ENCODE peak calls at places on chromosome 13, in ten cellular contexts. One of them, this sample, is unnamed.

GRCh38 chr13:110305949-110306339 is 1.0 kb downstream of the COL4A1 start:
- DNase-seq in NCI-H446: no peak
- DNase-seq in naive thymus-derived CD4-positive, alpha-beta T cell: no peak
- DNase-seq in SK-N-SH: no peak
- DNase-seq in GF-D8: no peak
- DNase-seq in stimulated activated CD8-positive, alpha-beta memory T cell treated with anti-CD3 and anti-CD28 coated beads, Interleukin-4, amount 100 ng/mL, for 4 hours: no peak
- DNase-seq in AG04449: no peak
- DNase-seq in amygdala: no peak
- DNase-seq in ELF-1: no peak
- DNase-seq in OCI-M1: no peak
- DNase-seq in this sample: no peak

GRCh38 chr13:68099616-68100015 is 869.5 kb upstream of the PCDH9 start:
- DNase-seq in SK-N-SH: no peak
- DNase-seq in NCI-H446: no peak
- DNase-seq in GF-D8: no peak
- DNase-seq in amygdala: no peak
- DNase-seq in ELF-1: no peak
- DNase-seq in naive thymus-derived CD4-positive, alpha-beta T cell: no peak
- DNase-seq in AG04449: no peak
- DNase-seq in stimulated activated CD8-positive, alpha-beta memory T cell treated with anti-CD3 and anti-CD28 coated beads, Interleukin-4, amount 100 ng/mL, for 4 hours: no peak
- DNase-seq in OCI-M1: peak
- DNase-seq in this sample: no peak

GRCh38 chr13:93727301-93728141 is 500.9 kb downstream of the GPC6 start:
- DNase-seq in NCI-H446: no peak
- DNase-seq in AG04449: no peak
- DNase-seq in OCI-M1: no peak
- DNase-seq in naive thymus-derived CD4-positive, alpha-beta T cell: no peak
- DNase-seq in stimulated activated CD8-positive, alpha-beta memory T cell treated with anti-CD3 and anti-CD28 coated beads, Interleukin-4, amount 100 ng/mL, for 4 hours: no peak
- DNase-seq in ELF-1: no peak
- DNase-seq in SK-N-SH: no peak
- DNase-seq in GF-D8: no peak
- DNase-seq in amygdala: no peak
- DNase-seq in this sample: no peak

GRCh38 chr13:45782327-45783045 is 69.1 kb downstream of the SIAH3 start:
- DNase-seq in AG04449: no peak
- DNase-seq in amygdala: no peak
- DNase-seq in GF-D8: no peak
- DNase-seq in SK-N-SH: no peak
- DNase-seq in stimulated activated CD8-positive, alpha-beta memory T cell treated with anti-CD3 and anti-CD28 coated beads, Interleukin-4, amount 100 ng/mL, for 4 hours: no peak
- DNase-seq in naive thymus-derived CD4-positive, alpha-beta T cell: no peak
- DNase-seq in ELF-1: no peak
- DNase-seq in OCI-M1: peak
- DNase-seq in NCI-H446: no peak
- DNase-seq in this sample: peak

GRCh38 chr13:47418206-47418920 is 521.5 kb upstream of the HTR2A start:
- DNase-seq in naive thymus-derived CD4-positive, alpha-beta T cell: no peak
- DNase-seq in SK-N-SH: no peak
- DNase-seq in NCI-H446: no peak
- DNase-seq in stimulated activated CD8-positive, alpha-beta memory T cell treated with anti-CD3 and anti-CD28 coated beads, Interleukin-4, amount 100 ng/mL, for 4 hours: no peak
- DNase-seq in amygdala: no peak
- DNase-seq in OCI-M1: no peak
- DNase-seq in AG04449: no peak
- DNase-seq in GF-D8: no peak
- DNase-seq in ELF-1: no peak
- DNase-seq in this sample: no peak

GRCh38 chr13:49086711-49087110 is 111.0 kb downstream of the FNDC3A start:
- DNase-seq in OCI-M1: no peak
- DNase-seq in SK-N-SH: no peak
- DNase-seq in AG04449: peak
- DNase-seq in stimulated activated CD8-positive, alpha-beta memory T cell treated with anti-CD3 and anti-CD28 coated beads, Interleukin-4, amount 100 ng/mL, for 4 hours: no peak
- DNase-seq in amygdala: no peak
- DNase-seq in ELF-1: no peak
- DNase-seq in NCI-H446: no peak
- DNase-seq in GF-D8: no peak
- DNase-seq in naive thymus-derived CD4-positive, alpha-beta T cell: no peak
- DNase-seq in this sample: no peak

GRCh38 chr13:110374644-110375370 is 67.7 kb downstream of the COL4A2 start:
- DNase-seq in GF-D8: no peak
- DNase-seq in NCI-H446: no peak
- DNase-seq in naive thymus-derived CD4-positive, alpha-beta T cell: no peak
- DNase-seq in SK-N-SH: no peak
- DNase-seq in OCI-M1: no peak
- DNase-seq in amygdala: no peak
- DNase-seq in AG04449: no peak
- DNase-seq in stimulated activated CD8-positive, alpha-beta memory T cell treated with anti-CD3 and anti-CD28 coated beads, Interleukin-4, amount 100 ng/mL, for 4 hours: no peak
- DNase-seq in ELF-1: no peak
- DNase-seq in this sample: no peak

GRCh38 chr13:110403721-110404120 is 96.6 kb downstream of the COL4A2 start:
- DNase-seq in amygdala: no peak
- DNase-seq in SK-N-SH: no peak
- DNase-seq in AG04449: no peak
- DNase-seq in naive thymus-derived CD4-positive, alpha-beta T cell: no peak
- DNase-seq in ELF-1: no peak
- DNase-seq in stimulated activated CD8-positive, alpha-beta memory T cell treated with anti-CD3 and anti-CD28 coated beads, Interleukin-4, amount 100 ng/mL, for 4 hours: no peak
- DNase-seq in OCI-M1: no peak
- DNase-seq in GF-D8: no peak
- DNase-seq in NCI-H446: no peak
- DNase-seq in this sample: no peak

GRCh38 chr13:39317284-39317683 is 279.0 kb downstream of the NHLRC3 start:
- DNase-seq in NCI-H446: peak
- DNase-seq in stimulated activated CD8-positive, alpha-beta memory T cell treated with anti-CD3 and anti-CD28 coated beads, Interleukin-4, amount 100 ng/mL, for 4 hours: no peak
- DNase-seq in AG04449: no peak
- DNase-seq in OCI-M1: no peak
- DNase-seq in ELF-1: no peak
- DNase-seq in GF-D8: no peak
- DNase-seq in SK-N-SH: no peak
- DNase-seq in naive thymus-derived CD4-positive, alpha-beta T cell: no peak
- DNase-seq in amygdala: no peak
- DNase-seq in this sample: no peak

GRCh38 chr13:37657134-37657533 is 58.6 kb upstream of the POSTN start:
- DNase-seq in NCI-H446: no peak
- DNase-seq in ELF-1: no peak
- DNase-seq in GF-D8: no peak
- DNase-seq in amygdala: no peak
- DNase-seq in AG04449: no peak
- DNase-seq in OCI-M1: no peak
- DNase-seq in stimulated activated CD8-positive, alpha-beta memory T cell treated with anti-CD3 and anti-CD28 coated beads, Interleukin-4, amount 100 ng/mL, for 4 hours: no peak
- DNase-seq in naive thymus-derived CD4-positive, alpha-beta T cell: no peak
- DNase-seq in SK-N-SH: no peak
- DNase-seq in this sample: no peak

GRCh38 chr13:24161010-24161775 is 673 bp downstream of the SPATA13 start:
- DNase-seq in stimulated activated CD8-positive, alpha-beta memory T cell treated with anti-CD3 and anti-CD28 coated beads, Interleukin-4, amount 100 ng/mL, for 4 hours: peak
- DNase-seq in OCI-M1: peak
- DNase-seq in amygdala: no peak
- DNase-seq in ELF-1: no peak
- DNase-seq in SK-N-SH: peak
- DNase-seq in GF-D8: no peak
- DNase-seq in naive thymus-derived CD4-positive, alpha-beta T cell: peak
- DNase-seq in NCI-H446: no peak
- DNase-seq in AG04449: no peak
- DNase-seq in this sample: peak

GRCh38 chr13:69769637-69770036 is 338.0 kb upstream of the ATXN8OS start:
- DNase-seq in SK-N-SH: no peak
- DNase-seq in GF-D8: no peak
- DNase-seq in NCI-H446: no peak
- DNase-seq in amygdala: no peak
- DNase-seq in naive thymus-derived CD4-positive, alpha-beta T cell: no peak
- DNase-seq in AG04449: no peak
- DNase-seq in OCI-M1: peak
- DNase-seq in stimulated activated CD8-positive, alpha-beta memory T cell treated with anti-CD3 and anti-CD28 coated beads, Interleukin-4, amount 100 ng/mL, for 4 hours: no peak
- DNase-seq in ELF-1: peak
- DNase-seq in this sample: no peak

GRCh38 chr13:74930402-74931165 is 551.4 kb downstream of the TBC1D4 start:
- DNase-seq in NCI-H446: peak
- DNase-seq in amygdala: no peak
- DNase-seq in GF-D8: no peak
- DNase-seq in OCI-M1: peak
- DNase-seq in stimulated activated CD8-positive, alpha-beta memory T cell treated with anti-CD3 and anti-CD28 coated beads, Interleukin-4, amount 100 ng/mL, for 4 hours: no peak
- DNase-seq in SK-N-SH: no peak
- DNase-seq in naive thymus-derived CD4-positive, alpha-beta T cell: no peak
- DNase-seq in AG04449: peak
- DNase-seq in ELF-1: no peak
- DNase-seq in this sample: no peak

GRCh38 chr13:97030705-97031452 is 36.6 kb upstream of the OXGR1 start:
- DNase-seq in amygdala: no peak
- DNase-seq in stimulated activated CD8-positive, alpha-beta memory T cell treated with anti-CD3 and anti-CD28 coated beads, Interleukin-4, amount 100 ng/mL, for 4 hours: no peak
- DNase-seq in NCI-H446: peak
- DNase-seq in OCI-M1: peak
- DNase-seq in ELF-1: no peak
- DNase-seq in SK-N-SH: peak
- DNase-seq in naive thymus-derived CD4-positive, alpha-beta T cell: no peak
- DNase-seq in AG04449: no peak
- DNase-seq in GF-D8: no peak
- DNase-seq in this sample: no peak

GRCh38 chr13:60591348-60591747 is 194.3 kb downstream of the TDRD3 start:
- DNase-seq in GF-D8: peak
- DNase-seq in AG04449: peak
- DNase-seq in SK-N-SH: no peak
- DNase-seq in OCI-M1: peak
- DNase-seq in amygdala: no peak
- DNase-seq in naive thymus-derived CD4-positive, alpha-beta T cell: no peak
- DNase-seq in stimulated activated CD8-positive, alpha-beta memory T cell treated with anti-CD3 and anti-CD28 coated beads, Interleukin-4, amount 100 ng/mL, for 4 hours: no peak
- DNase-seq in ELF-1: no peak
- DNase-seq in NCI-H446: peak
- DNase-seq in this sample: no peak

GRCh38 chr13:29594710-29595379 is 643 bp downstream of the SLC7A1 start:
- DNase-seq in ELF-1: peak
- DNase-seq in OCI-M1: peak
- DNase-seq in SK-N-SH: peak
- DNase-seq in naive thymus-derived CD4-positive, alpha-beta T cell: peak
- DNase-seq in stimulated activated CD8-positive, alpha-beta memory T cell treated with anti-CD3 and anti-CD28 coated beads, Interleukin-4, amount 100 ng/mL, for 4 hours: peak
- DNase-seq in NCI-H446: peak
- DNase-seq in amygdala: peak
- DNase-seq in AG04449: no peak
- DNase-seq in GF-D8: no peak
- DNase-seq in this sample: peak

GRCh38 chr13:113273856-113274590 is 23.0 kb upstream of the LAMP1 start:
- DNase-seq in GF-D8: peak
- DNase-seq in amygdala: no peak
- DNase-seq in SK-N-SH: no peak
- DNase-seq in NCI-H446: no peak
- DNase-seq in AG04449: peak
- DNase-seq in ELF-1: peak
- DNase-seq in stimulated activated CD8-positive, alpha-beta memory T cell treated with anti-CD3 and anti-CD28 coated beads, Interleukin-4, amount 100 ng/mL, for 4 hours: no peak
- DNase-seq in naive thymus-derived CD4-positive, alpha-beta T cell: no peak
- DNase-seq in OCI-M1: peak
- DNase-seq in this sample: no peak

GRCh38 chr13:21022056-21022693 is 39.2 kb downstream of the LATS2 start:
- DNase-seq in OCI-M1: no peak
- DNase-seq in naive thymus-derived CD4-positive, alpha-beta T cell: no peak
- DNase-seq in amygdala: no peak
- DNase-seq in stimulated activated CD8-positive, alpha-beta memory T cell treated with anti-CD3 and anti-CD28 coated beads, Interleukin-4, amount 100 ng/mL, for 4 hours: no peak
- DNase-seq in NCI-H446: no peak
- DNase-seq in AG04449: no peak
- DNase-seq in ELF-1: no peak
- DNase-seq in GF-D8: no peak
- DNase-seq in SK-N-SH: no peak
- DNase-seq in this sample: no peak

This sample was measured in nephron progenitor cell.